ENCODE peak calls at places on chromosomes 2 and 18, in nine cellular contexts. Z, W, K, R, S, H, L, V and P are unnamed samples.

GRCh38 chr2:69382547-69382946 is 4.5 kb downstream of the GFPT1 start:
- DNase-seq in Z (no peak), W (no peak), K (no peak), R (no peak), S (no peak), H (no peak), L (no peak), V (no peak), P (no peak)

GRCh38 chr18:79069792-79070151 is 578 bp downstream of the ATP9B start:
- DNase-seq in Z (peak), W (no peak), K (no peak), R (no peak), S (no peak), H (no peak), L (no peak), V (no peak), P (no peak)

GRCh38 chr2:3463156-3463835 is 56.0 kb downstream of the ADI1 start:
- DNase-seq in Z (no peak), W (no peak), K (no peak), R (no peak), S (no peak), H (no peak), L (no peak), V (peak), P (no peak)

GRCh38 chr2:15764683-15765011 is 173.0 kb downstream of the DDX1 start:
- DNase-seq in Z (no peak), W (no peak), K (no peak), R (no peak), S (no peak), H (no peak), L (no peak), V (no peak), P (no peak)

GRCh38 chr18:75478996-75479870 is 51.7 kb upstream of the SMIM21 start:
- DNase-seq in Z (peak), W (peak), K (peak), R (no peak), S (no peak), H (peak), L (peak), V (no peak), P (no peak)

GRCh38 chr18:61154866-61155265 is 178.4 kb upstream of the CDH20 start:
- DNase-seq in Z (peak), W (no peak), K (no peak), R (no peak), S (no peak), H (no peak), L (no peak), V (no peak), P (no peak)

GRCh38 chr2:104938226-104938941 is 84.5 kb downstream of the POU3F3 start:
- DNase-seq in Z (no peak), W (no peak), K (peak), R (peak), S (no peak), H (no peak), L (no peak), V (no peak), P (no peak)

GRCh38 chr18:55452123-55452611 is 135.8 kb downstream of the TCF4 start:
- DNase-seq in Z (no peak), W (no peak), K (no peak), R (no peak), S (no peak), H (peak), L (no peak), V (no peak), P (no peak)

GRCh38 chr2:129754431-129754830 is 225.0 kb upstream of the RAB6C start:
- DNase-seq in Z (no peak), W (no peak), K (no peak), R (no peak), S (no peak), H (no peak), L (no peak), V (no peak), P (no peak)

GRCh38 chr2:229775614-229776313 is 61.4 kb upstream of the DNER start:
- DNase-seq in Z (no peak), W (peak), K (no peak), R (no peak), S (no peak), H (peak), L (no peak), V (no peak), P (no peak)

GRCh38 chr2:121888189-121888557 is 132.7 kb downstream of the TSN start:
- DNase-seq in Z (peak), W (no peak), K (peak), R (no peak), S (no peak), H (no peak), L (no peak), V (no peak), P (no peak)

GRCh38 chr2:190927257-190927656 is 46.6 kb downstream of the GLS start:
- DNase-seq in Z (no peak), W (peak), K (no peak), R (no peak), S (no peak), H (peak), L (no peak), V (no peak), P (no peak)

GRCh38 chr2:64803776-64804175 is 150.1 kb upstream of the SERTAD2 start:
- DNase-seq in Z (no peak), W (no peak), K (no peak), R (no peak), S (no peak), H (no peak), L (no peak), V (no peak), P (no peak)

GRCh38 chr2:122531803-122532344 is 776.4 kb downstream of the TSN start:
- DNase-seq in Z (no peak), W (no peak), K (no peak), R (no peak), S (no peak), H (no peak), L (no peak), V (no peak), P (no peak)

GRCh38 chr2:47688561-47688960 is 94.4 kb upstream of the MSH6 start:
- DNase-seq in Z (peak), W (no peak), K (no peak), R (no peak), S (no peak), H (peak), L (no peak), V (no peak), P (peak)

GRCh38 chr18:76572517-76573247 is 77.6 kb upstream of the ZNF516 start:
- DNase-seq in Z (no peak), W (no peak), K (peak), R (no peak), S (no peak), H (no peak), L (no peak), V (no peak), P (peak)

GRCh38 chr2:110149330-110150220 is 34.0 kb upstream of the MALL start:
- DNase-seq in Z (no peak), W (peak), K (no peak), R (no peak), S (no peak), H (peak), L (no peak), V (no peak), P (no peak)

GRCh38 chr2:112867701-112868631 is 31.4 kb upstream of the IL1B start:
- DNase-seq in Z (no peak), W (no peak), K (no peak), R (no peak), S (no peak), H (no peak), L (no peak), V (no peak), P (no peak)

GRCh38 chr2:143545643-143546275 is 416.5 kb downstream of the ARHGAP15 start:
- DNase-seq in Z (no peak), W (peak), K (no peak), R (no peak), S (no peak), H (peak), L (no peak), V (no peak), P (no peak)

GRCh38 chr2:237669628-237670351 is 42.4 kb downstream of the LRRFIP1 start:
- DNase-seq in Z (peak), W (peak), K (no peak), R (no peak), S (no peak), H (peak), L (peak), V (no peak), P (peak)

GRCh38 chr2:8636041-8636491 is 45.8 kb upstream of the ID2 start:
- DNase-seq in Z (no peak), W (no peak), K (no peak), R (no peak), S (no peak), H (peak), L (no peak), V (peak), P (no peak)

GRCh38 chr2:239779592-239779983 is 245.6 kb downstream of the NDUFA10 start:
- DNase-seq in Z (no peak), W (no peak), K (no peak), R (no peak), S (no peak), H (no peak), L (no peak), V (peak), P (no peak)

GRCh38 chr2:49294225-49294624 is 139.9 kb upstream of the FSHR start:
- DNase-seq in Z (no peak), W (no peak), K (no peak), R (no peak), S (no peak), H (no peak), L (no peak), V (no peak), P (no peak)

GRCh38 chr2:108820439-108820838 is 33.9 kb downstream of the CCDC138 start:
- DNase-seq in Z (no peak), W (no peak), K (no peak), R (no peak), S (no peak), H (no peak), L (no peak), V (no peak), P (no peak)